ENCODE peak calls at places on chromosomes 1 and 21, in six cellular contexts. V is retinal pigment epithelial cell, I is neuronal stem cell, E is ovary, L is adrenal gland, Y is heart right ventricle. S is an unnamed sample.

GRCh38 chr1:221356693-221357092 is 385.2 kb downstream of the DUSP10 start:
- DNase-seq in V (no peak), I (no peak), E (no peak), L (no peak), Y (no peak), S (no peak)

GRCh38 chr1:63804829-63805484 is 31.1 kb downstream of the ROR1 start:
- DNase-seq in V (no peak), I (no peak), E (no peak), L (no peak), Y (no peak), S (no peak)

GRCh38 chr1:218865591-218865990 is 308.1 kb upstream of the LYPLAL1 start:
- DNase-seq in V (no peak), I (no peak), E (no peak), L (no peak), Y (no peak), S (peak)

GRCh38 chr1:8667869-8668595 is 149.4 kb downstream of the RERE start:
- DNase-seq in V (no peak), I (no peak), E (no peak), L (peak), Y (no peak), S (no peak)

GRCh38 chr1:230301820-230302219 is 124.3 kb downstream of the PGBD5 start:
- DNase-seq in V (no peak), I (no peak), E (no peak), L (no peak), Y (no peak), S (no peak)

GRCh38 chr1:153490272-153491051 is 30.0 kb upstream of the S100A7 start:
- DNase-seq in V (peak), I (no peak), E (peak), L (peak), Y (peak), S (peak)

GRCh38 chr1:232292246-232292645 is 337.7 kb downstream of the SIPA1L2 start:
- DNase-seq in V (no peak), I (no peak), E (no peak), L (no peak), Y (no peak), S (no peak)

GRCh38 chr21:31254131-31254530 is 89.9 kb downstream of the TIAM1 start:
- DNase-seq in V (no peak), I (no peak), E (no peak), L (no peak), Y (no peak), S (no peak)

GRCh38 chr1:35611655-35612054 is 29.7 kb downstream of the PSMB2 start:
- DNase-seq in V (no peak), I (no peak), E (no peak), L (no peak), Y (no peak), S (no peak)

GRCh38 chr1:173295995-173296394 is 88.9 kb upstream of the TNFSF4 start:
- DNase-seq in V (no peak), I (no peak), E (no peak), L (no peak), Y (no peak), S (no peak)

GRCh38 chr1:181674617-181675016 is 191.3 kb downstream of the CACNA1E start:
- DNase-seq in V (no peak), I (no peak), E (no peak), L (no peak), Y (no peak), S (no peak)

GRCh38 chr1:159896086-159896930 is 3.7 kb downstream of the CFAP45 start:
- DNase-seq in V (no peak), I (no peak), E (no peak), L (no peak), Y (no peak), S (no peak)
- H3K4me3 ChIP-seq in V (no peak), I (no peak), E (no peak), L (no peak), Y (no peak), S (no peak)

GRCh38 chr1:119631433-119632102 is 16.5 kb downstream of the ZNF697 start:
- DNase-seq in V (no peak), I (no peak), E (peak), L (peak), Y (peak), S (peak)
- H3K4me3 ChIP-seq in V (peak), I (no peak), E (peak), L (no peak), Y (peak), S (peak)

DNA sequence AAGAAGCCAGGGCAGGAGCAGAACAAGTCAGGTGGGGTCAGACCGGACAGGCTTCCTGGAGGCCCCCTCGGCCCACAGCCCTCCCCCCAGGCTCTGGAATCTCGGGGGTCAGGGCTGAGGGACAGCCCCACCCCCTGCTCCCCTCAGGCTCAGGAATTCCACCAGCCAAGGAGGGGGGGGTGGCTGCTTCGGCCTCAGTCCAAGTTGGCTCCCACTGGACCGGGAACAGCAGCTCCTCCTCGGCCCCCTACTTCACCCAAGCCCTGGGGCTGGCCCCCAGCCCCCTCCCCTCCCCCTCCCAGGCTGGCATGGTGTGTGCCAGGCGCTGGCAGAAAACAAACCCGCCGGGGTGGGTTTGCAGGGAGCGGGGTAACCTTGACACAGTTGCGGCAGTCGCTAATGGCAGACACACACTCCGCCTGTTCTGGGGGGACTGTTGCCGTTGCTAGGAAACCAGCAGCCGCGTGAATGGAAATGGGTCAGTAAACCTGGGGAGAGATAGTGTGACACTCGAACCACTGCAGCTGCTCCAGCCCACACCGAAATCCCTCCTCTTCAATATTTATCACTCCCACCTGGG is 32.4 kb downstream of the AHDC1 start:
- DNase-seq in V (no peak), I (no peak), E (peak), L (peak), Y (no peak), S (peak)
- H3K4me3 ChIP-seq in V (peak), I (peak), E (peak), L (no peak), Y (no peak), S (no peak)

GRCh38 chr1:39608906-39609305 is 30.5 kb downstream of the HEYL start:
- DNase-seq in V (no peak), I (no peak), E (no peak), L (no peak), Y (no peak), S (peak)
- H3K4me3 ChIP-seq in V (no peak), I (no peak), E (no peak), L (no peak), Y (no peak), S (no peak)

GRCh38 chr21:16418211-16418610 is 688.4 kb downstream of the USP25 start:
- DNase-seq in V (no peak), I (no peak), E (no peak), L (no peak), Y (no peak), S (no peak)
- H3K4me3 ChIP-seq in V (no peak), I (no peak), E (peak), L (no peak), Y (no peak), S (no peak)

S was measured in testis.